ENCODE peak calls at places on chromosomes 1 and 21, in seven cellular contexts. S is effector memory CD4-positive, alpha-beta T cell; L is NCI-H748 treated with DMSO at 0.1 percent for 48 hours; A is aorta; N is osteocyte; H is stromal cell of bone marrow; X is activated CD8-positive, alpha-beta memory T cell treated with anti-CD3 and anti-CD28 coated beads, Interleukin-2, amount 50 U/mL, for 48 hours. B is an unnamed sample.

GRCh38 chr1:212430416-212430815 is 2.3 kb upstream of the NENF start:
- DNase-seq in S (no peak), L (no peak), A (no peak), N (no peak), H (no peak), X (no peak), B (no peak)

GRCh38 chr1:178238722-178239510 is 145.0 kb downstream of the RASAL2 start:
- DNase-seq in S (no peak), L (no peak), A (no peak), N (no peak), H (peak), X (no peak), B (peak)

GRCh38 chr1:210072891-210073509 is 135.0 kb downstream of the SYT14 start:
- DNase-seq in S (no peak), L (no peak), A (no peak), N (no peak), H (no peak), X (no peak), B (no peak)

GRCh38 chr1:35486858-35487408 is 70.3 kb downstream of the KIAA0319L start:
- DNase-seq in S (no peak), L (no peak), A (no peak), N (no peak), H (no peak), X (no peak), B (no peak)

GRCh38 chr1:941588-942383 is 17.3 kb downstream of the NOC2L start:
- DNase-seq in S (no peak), L (peak), A (peak), N (peak), H (no peak), X (peak), B (peak)

GRCh38 chr21:42664614-42665013 is 11.2 kb downstream of the PDE9A start:
- DNase-seq in S (no peak), L (no peak), A (no peak), N (no peak), H (no peak), X (no peak), B (no peak)

GRCh38 chr1:222784916-222785315 is 29.9 kb upstream of the DISP1 start:
- DNase-seq in S (no peak), L (no peak), A (no peak), N (no peak), H (no peak), X (no peak), B (no peak)

GRCh38 chr1:177091036-177091435 is 73.5 kb downstream of the ASTN1 start:
- DNase-seq in S (no peak), L (no peak), A (no peak), N (no peak), H (no peak), X (no peak), B (no peak)

GRCh38 chr1:114235956-114236355 is 82.3 kb upstream of the SYT6 start:
- DNase-seq in S (no peak), L (no peak), A (no peak), N (no peak), H (no peak), X (no peak), B (peak)

GRCh38 chr1:212062832-212063438 is 27.4 kb downstream of the DTL start:
- DNase-seq in S (no peak), L (peak), A (no peak), N (no peak), H (peak), X (no peak), B (peak)

GRCh38 chr1:64245495-64245894 is 42.1 kb downstream of the UBE2U start:
- DNase-seq in S (no peak), L (no peak), A (no peak), N (no peak), H (no peak), X (no peak), B (no peak)

GRCh38 chr21:26487981-26488480 is 85.1 kb downstream of the CYYR1 start:
- DNase-seq in S (no peak), L (no peak), A (no peak), N (no peak), H (no peak), X (no peak), B (no peak)

GRCh38 chr1:18836654-18837053 is 22.8 kb downstream of the TAS1R2 start:
- DNase-seq in S (no peak), L (no peak), A (no peak), N (no peak), H (no peak), X (no peak), B (no peak)

GRCh38 chr21:45539046-45539795 is 3.0 kb downstream of the SLC19A1 start:
- DNase-seq in S (no peak), L (no peak), A (peak), N (peak), H (no peak), X (peak), B (no peak)

GRCh38 chr1:92877792-92878191 is 46.0 kb downstream of the RPL5 start:
- DNase-seq in S (no peak), L (no peak), A (no peak), N (no peak), H (no peak), X (no peak), B (no peak)

GRCh38 chr1:38586993-38587646 is 272.5 kb downstream of the RRAGC start:
- DNase-seq in S (peak), L (peak), A (no peak), N (no peak), H (no peak), X (peak), B (peak)

GRCh38 chr21:20997633-20998455 is at the start of gene NCAM2:
- DNase-seq in S (peak), L (no peak), A (peak), N (peak), H (peak), X (peak), B (peak)

GRCh38 chr1:14529436-14529835 is 69.0 kb upstream of the KAZN start:
- DNase-seq in S (no peak), L (no peak), A (no peak), N (no peak), H (no peak), X (no peak), B (no peak)

GRCh38 chr21:37155216-37155615 is 82.2 kb downstream of the TTC3 start:
- DNase-seq in S (no peak), L (no peak), A (no peak), N (no peak), H (no peak), X (no peak), B (no peak)

GRCh38 chr1:41314781-41315481 is 46.3 kb upstream of the FOXO6 start:
- DNase-seq in S (no peak), L (peak), A (no peak), N (no peak), H (no peak), X (peak), B (peak)

GRCh38 chr1:226044514-226045132 is 17.9 kb upstream of the H3-3A start:
- DNase-seq in S (no peak), L (no peak), A (no peak), N (no peak), H (no peak), X (no peak), B (no peak)

GRCh38 chr1:85027242-85027983 is 20.9 kb downstream of the MCOLN3 start:
- DNase-seq in S (no peak), L (no peak), A (no peak), N (no peak), H (no peak), X (no peak), B (peak)

GRCh38 chr1:94602802-94603625 is 61.5 kb upstream of the F3 start:
- DNase-seq in S (no peak), L (no peak), A (no peak), N (no peak), H (no peak), X (no peak), B (no peak)

GRCh38 chr1:108524676-108525075 is 35.2 kb upstream of the EEIG2 start:
- DNase-seq in S (no peak), L (no peak), A (no peak), N (no peak), H (no peak), X (no peak), B (no peak)

GRCh38 chr21:29914326-29914725 is 25.5 kb downstream of the GRIK1 start:
- DNase-seq in S (no peak), L (no peak), A (no peak), N (no peak), H (no peak), X (no peak), B (no peak)

GRCh38 chr1:224435318-224435763 is 744 bp upstream of the WDR26 start:
- DNase-seq in S (no peak), L (no peak), A (no peak), N (no peak), H (peak), X (no peak), B (peak)

GRCh38 chr1:177351361-177352108 is 180.8 kb downstream of the BRINP2 start:
- DNase-seq in S (no peak), L (no peak), A (peak), N (no peak), H (no peak), X (no peak), B (peak)

GRCh38 chr1:3156936-3157335 is 87.9 kb downstream of the PRDM16 start:
- DNase-seq in S (no peak), L (no peak), A (no peak), N (no peak), H (no peak), X (no peak), B (no peak)

GRCh38 chr1:235735630-235736029 is 86.0 kb upstream of the GNG4 start:
- DNase-seq in S (no peak), L (no peak), A (no peak), N (no peak), H (no peak), X (no peak), B (no peak)

GRCh38 chr1:225442156-225442555 is 14.3 kb upstream of the LBR start:
- DNase-seq in S (no peak), L (no peak), A (no peak), N (peak), H (no peak), X (no peak), B (no peak)

GRCh38 chr1:147600119-147601111 is 59.1 kb downstream of the BCL9 start:
- DNase-seq in S (no peak), L (no peak), A (no peak), N (no peak), H (no peak), X (peak), B (no peak)

GRCh38 chr1:67590329-67590728 is 94.7 kb upstream of the GADD45A start:
- DNase-seq in S (no peak), L (no peak), A (peak), N (no peak), H (no peak), X (no peak), B (no peak)

B was measured in NCI-H1417.